ENCODE peak calls at places on chromosomes 3 and 15, in six cellular contexts. J is NCI-H1436; Z is activated T-helper 1 cell treated with anti-CD3 and anti-CD28 coated beads, Interleukin-12 subunit alpha, Interleukin-12 subunit beta, Interleukin-2, Interleukin-4 antibody, amounts not matched to agents 30 ng/mL and 10 ng/mL and 1 ng/mL, durations not matched to agents 14 hours and 24 hours and 36 hours; W is caudate nucleus; A is H4; S is activated CD4-positive, CD25-positive, alpha-beta regulatory T cell treated with anti-CD3 and anti-CD28 coated beads, Interleukin-2, amount 50 U/mL, for 72 hours. C is an unnamed sample.

GRCh38 chr3:37729119-37729518 is 132.6 kb upstream of the CTDSPL start:
- DNase-seq in J (no peak), Z (no peak), W (no peak), A (no peak), S (no peak), C (no peak)

GRCh38 chr15:28106294-28107110 is 7.4 kb upstream of the OCA2 start:
- DNase-seq in J (no peak), Z (no peak), W (no peak), A (no peak), S (no peak), C (no peak)

GRCh38 chr3:179027326-179027900 is 44.2 kb downstream of the ZMAT3 start:
- DNase-seq in J (no peak), Z (no peak), W (no peak), A (peak), S (no peak), C (no peak)

GRCh38 chr3:156553705-156554356 is 1.1 kb downstream of the SSR3 start:
- DNase-seq in J (no peak), Z (no peak), W (no peak), A (peak), S (no peak), C (no peak)

GRCh38 chr3:5187920-5188418 is 462 bp downstream of the EDEM1 start:
- DNase-seq in J (no peak), Z (peak), W (no peak), A (no peak), S (peak), C (peak)

GRCh38 chr3:153070153-153070868 is 91.7 kb upstream of the RAP2B start:
- DNase-seq in J (no peak), Z (no peak), W (no peak), A (peak), S (no peak), C (no peak)

GRCh38 chr3:171428321-171428787 is 31.9 kb downstream of the TNIK start:
- DNase-seq in J (no peak), Z (no peak), W (no peak), A (no peak), S (no peak), C (no peak)

GRCh38 chr3:118818386-118818785 is 216.3 kb downstream of the IGSF11 start:
- DNase-seq in J (no peak), Z (no peak), W (no peak), A (peak), S (no peak), C (no peak)

GRCh38 chr15:88655780-88656488 is 17.1 kb downstream of the ISG20 start:
- DNase-seq in J (no peak), Z (no peak), W (no peak), A (no peak), S (peak), C (no peak)

GRCh38 chr3:184196536-184196935 is 10.5 kb downstream of the ABCF3 start:
- DNase-seq in J (no peak), Z (no peak), W (no peak), A (no peak), S (no peak), C (no peak)

GRCh38 chr3:189766416-189766815 is 135.2 kb downstream of the TP63 start:
- DNase-seq in J (no peak), Z (no peak), W (no peak), A (no peak), S (no peak), C (no peak)

GRCh38 chr15:66679657-66680108 is 22.4 kb upstream of the SMAD6 start:
- DNase-seq in J (no peak), Z (no peak), W (no peak), A (no peak), S (no peak), C (no peak)

GRCh38 chr15:77672110-77672509 is 39.4 kb upstream of the LINGO1 start:
- DNase-seq in J (no peak), Z (no peak), W (no peak), A (no peak), S (no peak), C (no peak)

GRCh38 chr3:36219398-36219797 is 160.9 kb upstream of the STAC start:
- DNase-seq in J (no peak), Z (no peak), W (no peak), A (no peak), S (no peak), C (no peak)

GRCh38 chr3:78091478-78092119 is 1051.7 kb downstream of the ROBO2 start:
- DNase-seq in J (no peak), Z (no peak), W (no peak), A (no peak), S (no peak), C (no peak)

GRCh38 chr3:189848636-189849035 is 217.4 kb downstream of the TP63 start:
- DNase-seq in J (no peak), Z (no peak), W (no peak), A (no peak), S (no peak), C (no peak)

GRCh38 chr3:194313642-194314430 is 37.3 kb downstream of the CPN2 start:
- DNase-seq in J (no peak), Z (no peak), W (no peak), A (peak), S (no peak), C (no peak)

GRCh38 chr3:101890716-101891115 is 41.4 kb downstream of the NFKBIZ start:
- DNase-seq in J (no peak), Z (no peak), W (no peak), A (peak), S (no peak), C (no peak)

GRCh38 chr15:74157868-74158827 is 15.4 kb upstream of the ISLR start:
- DNase-seq in J (no peak), Z (no peak), W (peak), A (no peak), S (no peak), C (no peak)